ENCODE peak calls at places on chromosomes 16 and 17, in seven cellular contexts. W is H9, L is colonic mucosa, K is stomach, R is tibial artery, G is left ventricle myocardium inferior, A is BE2C. X is an unnamed sample.

GRCh38 chr17:29016635-29017034 is 10.8 kb upstream of the SEZ6 start:
- DNase-seq in A (no peak), R (no peak), L (no peak), K (no peak), W (no peak), G (no peak), X (no peak)

GRCh38 chr17:21095735-21096134 is 31.0 kb upstream of the DHRS7B start:
- DNase-seq in L (no peak), G (no peak), W (no peak), R (no peak), K (no peak), A (no peak), X (no peak)

GRCh38 chr17:28763804-28764266 is 20.0 kb downstream of the TRAF4 start:
- DNase-seq in A (peak; percentile 62), R (peak; percentile 81), W (peak; percentile 66), L (peak; percentile 87), G (peak; percentile 60), K (peak; percentile 85), X (peak; percentile 69)

GRCh38 chr17:29143894-29144293 is 36.3 kb downstream of the MYO18A start:
- DNase-seq in A (peak; percentile 75), W (peak; percentile 69), K (no peak), G (no peak), R (no peak), L (no peak), X (no peak)

GRCh38 chr17:44688675-44689491 is 693 bp downstream of the CCDC43 start:
- DNase-seq in L (no peak), K (no peak), W (no peak), R (no peak), G (no peak), A (no peak), X (no peak)

GRCh38 chr16:7456221-7456620 is 123.6 kb downstream of the RBFOX1 start:
- DNase-seq in W (no peak), L (no peak), A (no peak), R (no peak), G (no peak), K (no peak), X (no peak)

GRCh38 chr16:67207857-67208524 is 9.1 kb downstream of the ELMO3 start:
- DNase-seq in W (no peak), R (no peak), K (no peak), G (no peak), A (peak; percentile 46), L (no peak), X (no peak)

GRCh38 chr16:78478267-78478821 is 378.9 kb downstream of the WWOX start:
- DNase-seq in A (no peak), R (no peak), W (peak; percentile 69), K (no peak), L (no peak), G (no peak), X (no peak)

GRCh38 chr17:68029512-68030215 is 5.9 kb upstream of the KPNA2 start:
- DNase-seq in W (no peak), L (no peak), A (no peak), R (no peak), G (no peak), K (no peak), X (no peak)

GRCh38 chr16:79618712-79619050 is 18.1 kb upstream of the MAF start:
- DNase-seq in K (no peak), A (no peak), G (no peak), L (no peak), R (no peak), W (no peak), X (no peak)

GRCh38 chr17:32310927-32311568 is 30.9 kb downstream of the C17orf75 start:
- DNase-seq in L (no peak), A (peak; percentile 22), K (no peak), R (no peak), G (no peak), W (no peak), X (no peak)

GRCh38 chr17:73189417-73190099 is 3.3 kb upstream of the COG1 start:
- DNase-seq in A (peak; percentile 76), R (no peak), W (peak; percentile 87), K (peak; percentile 39), G (no peak), L (no peak), X (peak; percentile 78)

DNA sequence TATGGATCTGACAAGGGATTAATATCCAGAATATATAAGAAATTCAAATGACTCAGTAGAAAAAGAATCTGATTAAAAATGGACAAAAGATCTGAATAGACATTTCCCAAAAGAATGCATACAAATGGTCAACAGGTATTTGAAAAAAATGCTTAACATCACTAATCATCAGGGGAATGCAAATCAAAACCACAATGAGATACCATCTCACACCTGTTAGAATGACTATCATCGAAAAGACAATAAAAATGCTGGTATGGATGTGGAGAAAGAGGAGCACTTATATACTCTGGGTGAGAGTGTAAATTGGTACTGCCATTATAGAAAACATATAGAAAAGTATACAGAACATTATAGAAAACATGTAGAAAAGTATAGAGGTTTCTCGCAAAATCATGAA is 16.4 kb upstream of the HS3ST2 start:
- DNase-seq in R (no peak), A (no peak), K (no peak), L (no peak), G (no peak), W (no peak), X (no peak)
- TF ChIP-seq CTCF in R (no peak), A (no peak), K (no peak), L (no peak), G (no peak), W (no peak), X (no peak)

GRCh38 chr17:66970140-66970539 is 5.6 kb downstream of the CACNG4 start:
- DNase-seq in R (no peak), K (no peak), G (no peak), L (no peak), A (no peak), W (no peak), X (no peak)

GRCh38 chr17:66971249-66971648 is 6.7 kb downstream of the CACNG4 start:
- DNase-seq in A (peak; percentile 75), L (no peak), W (no peak), R (no peak), G (no peak), K (no peak), X (no peak)

GRCh38 chr17:66968916-66969315 is 4.4 kb downstream of the CACNG4 start:
- DNase-seq in W (no peak), R (no peak), L (no peak), K (no peak), A (no peak), G (no peak), X (no peak)

GRCh38 chr17:66971730-66972441 is 7.4 kb downstream of the CACNG4 start:
- DNase-seq in A (peak; percentile 68), W (no peak), L (no peak), G (no peak), R (no peak), K (no peak), X (no peak)

DNA sequence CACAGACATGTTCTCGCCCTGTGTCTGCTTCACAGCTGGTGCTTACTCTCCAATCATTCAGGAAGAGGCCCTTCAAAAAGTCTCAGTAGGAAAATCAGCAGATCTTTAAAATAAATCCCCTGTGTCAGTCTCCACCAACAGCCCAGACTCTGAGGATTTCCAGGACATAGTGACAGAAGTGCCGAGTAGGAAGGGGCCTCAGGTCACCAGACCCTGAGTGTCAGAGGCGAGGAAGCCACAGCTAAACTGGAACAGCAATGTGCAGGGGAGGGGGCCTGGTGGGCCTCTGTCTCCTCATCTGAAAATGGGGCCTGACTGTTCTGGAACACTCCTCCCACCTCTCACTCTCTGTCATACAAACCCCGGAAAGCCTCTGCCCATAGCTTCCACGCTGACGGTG is 6.3 kb downstream of the CACNG4 start:
- DNase-seq in A (no peak), G (no peak), K (no peak), R (no peak), L (no peak), W (no peak), X (no peak)
- H3K27me3 ChIP-seq in A (no peaks in the 10 kb centered on the region), G (peaks cover 84% of the 10 kb centered on the region), K (peaks cover 23% of the 10 kb centered on the region), R (no peaks in the 10 kb centered on the region), L (peaks cover 23% of the 10 kb centered on the region), W (peaks cover 9% of the 10 kb centered on the region), X (peaks cover 78% of the 10 kb centered on the region)

GRCh38 chr16:88851616-88852015 is 5.1 kb downstream of the GALNS start:
- DNase-seq in A (no peak), L (no peak), K (no peak), W (no peak), R (no peak), G (no peak), X (no peak)

GRCh38 chr16:88855736-88856121 is 1.0 kb downstream of the GALNS start:
- DNase-seq in W (no peak), L (no peak), R (no peak), K (no peak), G (no peak), A (no peak), X (no peak)

GRCh38 chr16:88855176-88855575 is 1.6 kb downstream of the GALNS start:
- DNase-seq in R (no peak), L (no peak), K (no peak), W (no peak), A (no peak), G (no peak), X (no peak)

GRCh38 chr16:88854306-88855111 is 2.2 kb downstream of the GALNS start:
- DNase-seq in L (no peak), K (no peak), W (no peak), R (no peak), G (no peak), A (no peak), X (no peak)

DNA sequence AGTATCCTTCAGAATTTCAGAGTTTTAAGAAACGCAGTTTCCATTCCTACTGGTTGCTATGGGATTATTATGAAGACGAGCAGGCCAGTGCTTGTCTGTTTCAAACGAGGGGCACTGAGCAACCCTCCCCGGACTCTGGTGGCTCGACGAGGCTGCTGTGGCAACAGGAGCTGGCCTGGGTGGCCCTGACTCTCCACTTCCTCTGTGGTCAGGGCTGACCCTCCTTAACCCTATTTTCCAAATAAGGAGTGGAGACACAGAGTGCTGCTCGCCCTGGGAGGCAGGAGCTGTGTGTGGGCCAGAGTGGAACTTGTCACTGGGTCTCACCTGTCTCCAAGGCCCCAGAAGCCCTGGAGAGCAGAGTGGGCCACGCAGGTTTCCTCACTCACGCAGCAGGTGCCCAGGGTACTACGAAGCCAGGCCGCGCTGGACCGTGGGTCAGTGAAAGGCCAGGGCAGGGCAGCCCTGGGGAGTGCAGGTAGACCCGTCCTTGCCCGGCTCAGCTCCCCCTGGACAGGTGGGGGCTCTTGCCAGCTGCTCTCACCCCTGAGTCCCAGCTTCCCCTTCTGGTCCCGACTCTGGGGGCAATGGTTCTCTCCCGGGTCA is 3.3 kb downstream of the GALNS start:
- DNase-seq in K (no peak), R (no peak), G (no peak), L (no peak), W (no peak), A (no peak), X (no peak)
- TF ChIP-seq CTCF in K (no peak), R (no peak), G (no peak), L (no peak), W (no peak), A (no peak), X (no peak)

GRCh38 chr16:1914084-1914608 is 4.1 kb downstream of the HS3ST6 start:
- DNase-seq in R (no peak), A (no peak), W (no peak), L (peak; percentile 56), K (no peak), G (no peak), X (no peak)

GRCh38 chr16:1912215-1912543 is 6.0 kb downstream of the HS3ST6 start:
- DNase-seq in L (no peak), K (no peak), A (no peak), W (no peak), R (no peak), G (no peak), X (no peak)

GRCh38 chr16:1914759-1915387 is 3.3 kb downstream of the HS3ST6 start:
- DNase-seq in W (no peak), G (no peak), A (no peak), K (no peak), R (no peak), L (no peak), X (no peak)

GRCh38 chr16:1911467-1912214 is 6.6 kb downstream of the HS3ST6 start:
- DNase-seq in K (no peak), A (peak; percentile 9), L (no peak), R (no peak), W (peak; percentile 26), G (no peak), X (no peak)

GRCh38 chr16:1913327-1914083 is 4.7 kb downstream of the HS3ST6 start:
- DNase-seq in L (peak; percentile 94), A (no peak), G (no peak), W (no peak), K (peak; percentile 83), R (no peak), X (no peak)
- H3K27me3 ChIP-seq in L (peaks cover 14% of the 10 kb centered on the region), A (peaks cover 25% of the 10 kb centered on the region), G (peaks cover 90% of the 10 kb centered on the region), W (peaks cover 21% of the 10 kb centered on the region), K (peaks cover 29% of the 10 kb centered on the region), R (no peaks in the 10 kb centered on the region), X (peaks cover 32% of the 10 kb centered on the region)